ENCODE peak calls at places on chromosome 2, in four cellular contexts. M, A, B and F are unnamed samples.

GRCh38 chr2:201414099-201415023 is 36.9 kb downstream of the TRAK2 start:
- DNase-seq in B (no peak), M (peak; percentile 30), A (no peak), F (peak; percentile 9)

GRCh38 chr2:134408791-134409190 is 154.9 kb downstream of the MGAT5 start:
- DNase-seq in B (no peak), A (no peak), M (peak; percentile 73), F (no peak)

GRCh38 chr2:114389021-114389420 is 53.4 kb upstream of the DPP10 start:
- DNase-seq in A (no peak), M (no peak), B (no peak), F (no peak)

GRCh38 chr2:217978536-217979150 is 24.2 kb downstream of the TNS1 start:
- DNase-seq in M (no peak), A (no peak), B (no peak), F (no peak)

GRCh38 chr2:183530333-183530901 is 406.2 kb downstream of the NUP35 start:
- DNase-seq in M (no peak), B (no peak), A (no peak), F (no peak)

GRCh38 chr2:238868616-238869292 is 20.9 kb downstream of the TWIST2 start:
- DNase-seq in A (no peak), M (peak; percentile 91), B (no peak), F (no peak)

GRCh38 chr2:236633764-236634163 is 64.1 kb downstream of the ACKR3 start:
- DNase-seq in A (no peak), B (no peak), M (no peak), F (no peak)

GRCh38 chr2:40130251-40130994 is 321.5 kb downstream of the SLC8A1 start:
- DNase-seq in B (no peak), A (no peak), M (peak; percentile 25), F (no peak)

GRCh38 chr2:236566596-236566995 is 3.0 kb upstream of the ACKR3 start:
- DNase-seq in M (no peak), A (no peak), B (no peak), F (no peak)

GRCh38 chr2:238970553-238971081 is 122.7 kb downstream of the TWIST2 start:
- DNase-seq in M (peak; percentile 72), B (no peak), A (no peak), F (peak; percentile 68)

GRCh38 chr2:231393149-231394131 is 2.1 kb upstream of the B3GNT7 start:
- DNase-seq in B (no peak), M (no peak), A (no peak), F (peak; percentile 90)

GRCh38 chr2:10909996-10910341 is 1.8 kb upstream of the KCNF1 start:
- DNase-seq in A (no peak), M (no peak), B (no peak), F (no peak)

GRCh38 chr2:99615247-99615771 is 125.5 kb upstream of the REV1 start:
- DNase-seq in M (peak; percentile 38), A (no peak), B (no peak), F (no peak)

GRCh38 chr2:240106765-240107164 is 29.3 kb downstream of the COPS9 start:
- DNase-seq in A (no peak), B (no peak), M (no peak), F (no peak)

GRCh38 chr2:171807130-171807529 is 86.9 kb downstream of the SLC25A12 start:
- DNase-seq in A (no peak), B (no peak), M (no peak), F (no peak)

GRCh38 chr2:189285962-189286648 is 106.5 kb upstream of the COL5A2 start:
- DNase-seq in M (peak; percentile 94), A (no peak), B (no peak), F (no peak)

GRCh38 chr2:164841719-164842623 is at the start of gene COBLL1:
- DNase-seq in A (no peak), B (no peak), M (peak; percentile 77), F (peak; percentile 67)

GRCh38 chr2:144660518-144661316 is 140.8 kb upstream of the ZEB2 start:
- DNase-seq in B (no peak), A (no peak), M (peak; percentile 57), F (no peak)

GRCh38 chr2:140718999-140719398 is 1411.8 kb downstream of the LRP1B start:
- DNase-seq in A (no peak), M (no peak), B (no peak), F (no peak)

GRCh38 chr2:120334068-120334467 is 11.9 kb upstream of the INHBB start:
- DNase-seq in M (no peak), A (no peak), B (no peak), F (no peak)

GRCh38 chr2:188193230-188193629 is 98.4 kb upstream of the GULP1 start:
- DNase-seq in M (no peak), A (no peak), B (no peak), F (no peak)

GRCh38 chr2:28055325-28055970 is 164.9 kb downstream of the BABAM2 start:
- DNase-seq in M (peak; percentile 51), A (no peak), B (no peak), F (no peak)

GRCh38 chr2:79882548-79882947 is 369.7 kb downstream of the CTNNA2 start:
- DNase-seq in A (no peak), M (no peak), B (no peak), F (no peak)

GRCh38 chr2:181203412-181203811 is 223.0 kb downstream of the UBE2E3 start:
- DNase-seq in B (no peak), A (peak; percentile 7), M (peak; percentile 85), F (no peak)

GRCh38 chr2:20317690-20318089 is 33.0 kb downstream of the PUM2 start:
- DNase-seq in B (no peak), A (no peak), M (no peak), F (no peak)

GRCh38 chr2:175853110-175853509 is 149.0 kb downstream of the LNPK start:
- DNase-seq in M (no peak), A (no peak), B (no peak), F (no peak)

GRCh38 chr2:127591221-127591923 is 54.6 kb upstream of the GPR17 start:
- DNase-seq in B (peak; percentile 10), A (peak; percentile 7), M (peak; percentile 61), F (peak; percentile 89)

GRCh38 chr2:43224571-43225092 is 1.8 kb downstream of the ZFP36L2 start:
- DNase-seq in A (no peak), M (peak; percentile 72), B (peak; percentile 22), F (no peak)

GRCh38 chr2:220071716-220072115 is 444.3 kb downstream of the SLC4A3 start:
- DNase-seq in B (no peak), A (no peak), M (no peak), F (no peak)